ENCODE peak calls at places on chromosomes 5 and 9, in ten cellular contexts. One of them, this sample, is unnamed.

GRCh38 chr5:6773342-6774035 is 60.3 kb downstream of the TENT4A start:
- DNase-seq in left lung: no peak
- DNase-seq in nephron progenitor cell: no peak
- DNase-seq in foreskin fibroblast: no peak
- DNase-seq in LNCaP clone FGC: no peak
- DNase-seq in GM23338: no peak
- DNase-seq in gastrocnemius medialis: no peak
- DNase-seq in transverse colon: no peak
- DNase-seq in CD4-positive, alpha-beta T cell: no peak
- DNase-seq in astrocyte of the spinal cord: no peak
- DNase-seq in this sample: no peak

GRCh38 chr5:170338933-170339779 is 41.6 kb upstream of the LCP2 start:
- DNase-seq in left lung: no peak
- DNase-seq in nephron progenitor cell: no peak
- DNase-seq in foreskin fibroblast: no peak
- DNase-seq in LNCaP clone FGC: no peak
- DNase-seq in GM23338: peak
- DNase-seq in gastrocnemius medialis: no peak
- DNase-seq in transverse colon: peak
- DNase-seq in CD4-positive, alpha-beta T cell: peak
- DNase-seq in astrocyte of the spinal cord: no peak
- DNase-seq in this sample: no peak

GRCh38 chr5:160175438-160176218 is 53.7 kb upstream of the FABP6 start:
- DNase-seq in left lung: no peak
- DNase-seq in nephron progenitor cell: peak
- DNase-seq in foreskin fibroblast: no peak
- DNase-seq in LNCaP clone FGC: no peak
- DNase-seq in GM23338: no peak
- DNase-seq in gastrocnemius medialis: peak
- DNase-seq in transverse colon: no peak
- DNase-seq in CD4-positive, alpha-beta T cell: no peak
- DNase-seq in astrocyte of the spinal cord: peak
- DNase-seq in this sample: no peak

GRCh38 chr9:6788175-6789016 is 30.6 kb downstream of the KDM4C start:
- DNase-seq in left lung: no peak
- DNase-seq in nephron progenitor cell: no peak
- DNase-seq in foreskin fibroblast: peak
- DNase-seq in LNCaP clone FGC: no peak
- DNase-seq in GM23338: no peak
- DNase-seq in gastrocnemius medialis: no peak
- DNase-seq in transverse colon: peak
- DNase-seq in CD4-positive, alpha-beta T cell: no peak
- DNase-seq in astrocyte of the spinal cord: peak
- DNase-seq in this sample: no peak

GRCh38 chr5:31809037-31809910 is 170.3 kb downstream of the PDZD2 start:
- DNase-seq in left lung: peak
- DNase-seq in nephron progenitor cell: peak
- DNase-seq in foreskin fibroblast: peak
- DNase-seq in LNCaP clone FGC: peak
- DNase-seq in GM23338: peak
- DNase-seq in gastrocnemius medialis: peak
- DNase-seq in transverse colon: peak
- DNase-seq in CD4-positive, alpha-beta T cell: peak
- DNase-seq in astrocyte of the spinal cord: peak
- DNase-seq in this sample: peak

GRCh38 chr9:127360829-127361228 is 36.1 kb upstream of the SLC2A8 start:
- DNase-seq in left lung: no peak
- DNase-seq in nephron progenitor cell: peak
- DNase-seq in foreskin fibroblast: peak
- DNase-seq in LNCaP clone FGC: no peak
- DNase-seq in GM23338: peak
- DNase-seq in gastrocnemius medialis: no peak
- DNase-seq in transverse colon: no peak
- DNase-seq in CD4-positive, alpha-beta T cell: no peak
- DNase-seq in astrocyte of the spinal cord: peak
- DNase-seq in this sample: no peak

GRCh38 chr5:16935271-16936149 is 578 bp downstream of the MYO10 start:
- DNase-seq in left lung: peak
- DNase-seq in nephron progenitor cell: peak
- DNase-seq in foreskin fibroblast: no peak
- DNase-seq in LNCaP clone FGC: no peak
- DNase-seq in GM23338: peak
- DNase-seq in gastrocnemius medialis: peak
- DNase-seq in transverse colon: peak
- DNase-seq in CD4-positive, alpha-beta T cell: no peak
- DNase-seq in astrocyte of the spinal cord: peak
- DNase-seq in this sample: no peak

GRCh38 chr5:143106175-143106574 is 297.3 kb downstream of the NR3C1 start:
- DNase-seq in left lung: no peak
- DNase-seq in nephron progenitor cell: no peak
- DNase-seq in foreskin fibroblast: peak
- DNase-seq in LNCaP clone FGC: peak
- DNase-seq in GM23338: peak
- DNase-seq in gastrocnemius medialis: peak
- DNase-seq in transverse colon: no peak
- DNase-seq in CD4-positive, alpha-beta T cell: no peak
- DNase-seq in astrocyte of the spinal cord: peak
- DNase-seq in this sample: no peak

GRCh38 chr5:115209279-115209678 is 39.6 kb upstream of the TRIM36 start:
- DNase-seq in left lung: peak
- DNase-seq in nephron progenitor cell: no peak
- DNase-seq in foreskin fibroblast: no peak
- DNase-seq in LNCaP clone FGC: no peak
- DNase-seq in GM23338: no peak
- DNase-seq in gastrocnemius medialis: no peak
- DNase-seq in transverse colon: peak
- DNase-seq in CD4-positive, alpha-beta T cell: no peak
- DNase-seq in astrocyte of the spinal cord: no peak
- DNase-seq in this sample: no peak

GRCh38 chr5:53942724-53943123 is 367.6 kb downstream of the ARL15 start:
- DNase-seq in left lung: no peak
- DNase-seq in nephron progenitor cell: no peak
- DNase-seq in foreskin fibroblast: peak
- DNase-seq in LNCaP clone FGC: no peak
- DNase-seq in GM23338: no peak
- DNase-seq in gastrocnemius medialis: no peak
- DNase-seq in transverse colon: no peak
- DNase-seq in CD4-positive, alpha-beta T cell: no peak
- DNase-seq in astrocyte of the spinal cord: peak
- DNase-seq in this sample: no peak

DNA sequence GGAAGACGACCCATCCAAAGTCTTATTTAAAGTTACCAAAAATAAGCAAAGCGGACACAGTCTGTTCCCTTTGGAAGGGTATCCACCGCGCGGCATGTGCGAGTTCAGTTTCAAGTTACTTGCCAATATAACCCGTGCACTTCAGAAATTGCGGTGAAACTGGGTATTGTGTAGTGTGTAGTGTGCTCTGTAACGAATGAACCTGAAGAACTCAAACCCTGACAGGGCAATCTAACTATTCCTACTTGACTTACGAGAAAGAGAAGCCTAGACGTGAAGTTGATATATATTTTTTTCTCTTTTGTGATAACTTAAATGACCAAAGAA is 1.5 kb downstream of the MAN2A1 start:
- DNase-seq in left lung: no peak
- DNase-seq in nephron progenitor cell: no peak
- DNase-seq in foreskin fibroblast: no peak
- DNase-seq in LNCaP clone FGC: no peak
- DNase-seq in GM23338: no peak
- DNase-seq in gastrocnemius medialis: no peak
- DNase-seq in transverse colon: no peak
- DNase-seq in CD4-positive, alpha-beta T cell: no peak
- DNase-seq in astrocyte of the spinal cord: no peak
- DNase-seq in this sample: no peak
- TF ChIP-seq CTCF in left lung: no peak
- TF ChIP-seq CTCF in nephron progenitor cell: no peak
- TF ChIP-seq CTCF in foreskin fibroblast: no peak
- TF ChIP-seq CTCF in LNCaP clone FGC: no peak
- TF ChIP-seq CTCF in GM23338: no peak
- TF ChIP-seq CTCF in gastrocnemius medialis: no peak
- TF ChIP-seq CTCF in transverse colon: no peak
- TF ChIP-seq CTCF in CD4-positive, alpha-beta T cell: peak
- TF ChIP-seq CTCF in astrocyte of the spinal cord: no peak
- TF ChIP-seq CTCF in this sample: no peak

GRCh38 chr5:112192072-112192471 is 227.0 kb downstream of the EPB41L4A start:
- DNase-seq in left lung: no peak
- DNase-seq in nephron progenitor cell: no peak
- DNase-seq in foreskin fibroblast: no peak
- DNase-seq in LNCaP clone FGC: no peak
- DNase-seq in GM23338: no peak
- DNase-seq in gastrocnemius medialis: no peak
- DNase-seq in transverse colon: no peak
- DNase-seq in CD4-positive, alpha-beta T cell: no peak
- DNase-seq in astrocyte of the spinal cord: no peak
- DNase-seq in this sample: no peak

GRCh38 chr5:112189328-112189840 is 229.7 kb downstream of the EPB41L4A start:
- DNase-seq in left lung: no peak
- DNase-seq in nephron progenitor cell: no peak
- DNase-seq in foreskin fibroblast: no peak
- DNase-seq in LNCaP clone FGC: no peak
- DNase-seq in GM23338: no peak
- DNase-seq in gastrocnemius medialis: no peak
- DNase-seq in transverse colon: no peak
- DNase-seq in CD4-positive, alpha-beta T cell: no peak
- DNase-seq in astrocyte of the spinal cord: no peak
- DNase-seq in this sample: no peak

GRCh38 chr5:112183103-112183634 is 235.9 kb downstream of the EPB41L4A start:
- DNase-seq in left lung: no peak
- DNase-seq in nephron progenitor cell: peak
- DNase-seq in foreskin fibroblast: no peak
- DNase-seq in LNCaP clone FGC: no peak
- DNase-seq in GM23338: peak
- DNase-seq in gastrocnemius medialis: no peak
- DNase-seq in transverse colon: no peak
- DNase-seq in CD4-positive, alpha-beta T cell: no peak
- DNase-seq in astrocyte of the spinal cord: peak
- DNase-seq in this sample: no peak

GRCh38 chr5:112186401-112186990 is 232.6 kb downstream of the EPB41L4A start:
- DNase-seq in left lung: no peak
- DNase-seq in nephron progenitor cell: peak
- DNase-seq in foreskin fibroblast: peak
- DNase-seq in LNCaP clone FGC: peak
- DNase-seq in GM23338: peak
- DNase-seq in gastrocnemius medialis: no peak
- DNase-seq in transverse colon: no peak
- DNase-seq in CD4-positive, alpha-beta T cell: no peak
- DNase-seq in astrocyte of the spinal cord: peak
- DNase-seq in this sample: peak
- TF ChIP-seq CTCF in left lung: peak
- TF ChIP-seq CTCF in nephron progenitor cell: peak
- TF ChIP-seq CTCF in foreskin fibroblast: peak
- TF ChIP-seq CTCF in LNCaP clone FGC: peak
- TF ChIP-seq CTCF in GM23338: peak
- TF ChIP-seq CTCF in gastrocnemius medialis: peak
- TF ChIP-seq CTCF in transverse colon: peak
- TF ChIP-seq CTCF in CD4-positive, alpha-beta T cell: peak
- TF ChIP-seq CTCF in astrocyte of the spinal cord: peak
- TF ChIP-seq CTCF in this sample: peak

DNA sequence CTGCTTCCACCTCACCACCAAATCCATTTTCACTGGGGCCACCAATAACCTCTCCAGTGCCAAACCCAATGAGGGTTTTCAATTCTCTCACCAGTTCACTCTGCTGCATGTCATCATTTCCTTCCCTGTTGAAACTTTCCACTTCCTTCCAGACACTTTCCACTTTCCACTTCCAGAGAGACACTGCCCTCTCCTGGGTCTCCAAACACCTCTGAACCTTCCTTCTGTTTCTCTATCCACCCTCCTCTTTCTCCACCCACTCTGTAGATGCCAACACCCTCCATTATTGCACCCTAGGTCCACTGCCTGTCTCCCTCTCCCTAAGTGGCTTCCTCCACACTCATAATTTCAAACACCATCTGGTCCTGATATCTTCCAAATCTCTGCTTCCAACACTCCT is 39.6 kb downstream of the PDE6A start:
- DNase-seq in left lung: no peak
- DNase-seq in nephron progenitor cell: no peak
- DNase-seq in foreskin fibroblast: no peak
- DNase-seq in LNCaP clone FGC: no peak
- DNase-seq in GM23338: no peak
- DNase-seq in gastrocnemius medialis: no peak
- DNase-seq in transverse colon: peak
- DNase-seq in CD4-positive, alpha-beta T cell: no peak
- DNase-seq in astrocyte of the spinal cord: no peak
- DNase-seq in this sample: no peak
- TF ChIP-seq CTCF in left lung: no peak
- TF ChIP-seq CTCF in nephron progenitor cell: no peak
- TF ChIP-seq CTCF in foreskin fibroblast: no peak
- TF ChIP-seq CTCF in LNCaP clone FGC: no peak
- TF ChIP-seq CTCF in GM23338: peak
- TF ChIP-seq CTCF in gastrocnemius medialis: no peak
- TF ChIP-seq CTCF in transverse colon: no peak
- TF ChIP-seq CTCF in CD4-positive, alpha-beta T cell: no peak
- TF ChIP-seq CTCF in astrocyte of the spinal cord: peak
- TF ChIP-seq CTCF in this sample: no peak

GRCh38 chr9:73269430-73270101 is 117.9 kb downstream of the ANXA1 start:
- DNase-seq in left lung: no peak
- DNase-seq in nephron progenitor cell: no peak
- DNase-seq in foreskin fibroblast: peak
- DNase-seq in LNCaP clone FGC: peak
- DNase-seq in GM23338: peak
- DNase-seq in gastrocnemius medialis: no peak
- DNase-seq in transverse colon: no peak
- DNase-seq in CD4-positive, alpha-beta T cell: no peak
- DNase-seq in astrocyte of the spinal cord: peak
- DNase-seq in this sample: no peak
- TF ChIP-seq CTCF in left lung: no peak
- TF ChIP-seq CTCF in nephron progenitor cell: peak
- TF ChIP-seq CTCF in foreskin fibroblast: no peak
- TF ChIP-seq CTCF in LNCaP clone FGC: peak
- TF ChIP-seq CTCF in GM23338: peak
- TF ChIP-seq CTCF in gastrocnemius medialis: no peak
- TF ChIP-seq CTCF in transverse colon: no peak
- TF ChIP-seq CTCF in CD4-positive, alpha-beta T cell: no peak
- TF ChIP-seq CTCF in astrocyte of the spinal cord: peak
- TF ChIP-seq CTCF in this sample: no peak

This sample was measured in AG09319.